ENCODE peak calls at places on chromosomes 6 and 20, in seven cellular contexts. Y is H1, V is IMR-90, J is Panc1, W is transverse colon, P is neural crest cell, K is WTC11. I is an unnamed sample.

GRCh38 chr20:36173451-36173933 is 19.0 kb downstream of the EPB41L1 start:
- DNase-seq in W (no peak), J (no peak), Y (peak; percentile 25), K (peak; percentile 69), V (peak; percentile 13), P (peak; percentile 82), I (no peak)

GRCh38 chr6:139409026-139409425 is 34.6 kb upstream of the CITED2 start:
- DNase-seq in K (no peak), J (no peak), V (peak; percentile 77), Y (no peak), P (no peak), W (no peak), I (no peak)

GRCh38 chr20:25005661-25006060 is 13.1 kb upstream of the APMAP start:
- DNase-seq in W (no peak), Y (no peak), P (no peak), V (no peak), J (no peak), K (no peak), I (no peak)

GRCh38 chr6:53794073-53794719 is 609 bp upstream of the LRRC1 start:
- DNase-seq in V (peak; percentile 87), K (peak; percentile 54), W (peak; percentile 86), P (peak; percentile 49), Y (no peak), J (peak; percentile 61), I (no peak)

GRCh38 chr20:19254086-19254821 is 41.8 kb downstream of the SLC24A3 start:
- DNase-seq in P (no peak), W (no peak), Y (no peak), K (no peak), J (no peak), V (no peak), I (peak; percentile 23)

GRCh38 chr20:1893721-1894470 is 1.3 kb upstream of the SIRPA start:
- DNase-seq in W (no peak), K (no peak), V (no peak), Y (no peak), P (no peak), J (no peak), I (no peak)

GRCh38 chr20:43722153-43722505 is 4.7 kb downstream of the GTSF1L start:
- DNase-seq in J (no peak), W (no peak), P (no peak), K (no peak), V (no peak), Y (no peak), I (no peak)

GRCh38 chr6:112683926-112684325 is 336.8 kb downstream of the RFPL4B start:
- DNase-seq in P (no peak), J (no peak), W (no peak), V (peak; percentile 95), K (no peak), Y (no peak), I (peak; percentile 11)

GRCh38 chr6:37624606-37625574 is 72.8 kb downstream of the MDGA1 start:
- DNase-seq in W (peak; percentile 77), P (no peak), V (no peak), J (no peak), Y (no peak), K (no peak), I (no peak)

GRCh38 chr20:6735913-6736845 is 31.3 kb upstream of the BMP2 start:
- DNase-seq in P (no peak), V (no peak), J (no peak), W (no peak), K (no peak), Y (no peak), I (no peak)

GRCh38 chr6:105326838-105327745 is 75.8 kb downstream of the PREP start:
- DNase-seq in P (no peak), W (no peak), Y (no peak), K (no peak), V (peak; percentile 83), J (peak; percentile 66), I (no peak)

GRCh38 chr6:150142657-150143501 is at the start of gene PPP1R14C:
- DNase-seq in W (peak; percentile 68), V (no peak), Y (no peak), K (peak; percentile 71), P (peak; percentile 47), J (no peak), I (no peak)

GRCh38 chr20:34390769-34391447 is 27.8 kb downstream of the ITCH start:
- DNase-seq in Y (peak; percentile 2), W (peak; percentile 43), K (no peak), P (no peak), V (peak; percentile 88), J (peak; percentile 84), I (peak; percentile 58)

GRCh38 chr6:164442572-164442971 is 866.8 kb downstream of the C6orf118 start:
- DNase-seq in Y (no peak), V (no peak), P (no peak), W (no peak), J (no peak), K (no peak), I (no peak)

GRCh38 chr6:139144490-139145085 is 9.7 kb downstream of the HECA start:
- DNase-seq in V (no peak), W (no peak), P (no peak), Y (no peak), J (no peak), K (no peak), I (no peak)

DNA sequence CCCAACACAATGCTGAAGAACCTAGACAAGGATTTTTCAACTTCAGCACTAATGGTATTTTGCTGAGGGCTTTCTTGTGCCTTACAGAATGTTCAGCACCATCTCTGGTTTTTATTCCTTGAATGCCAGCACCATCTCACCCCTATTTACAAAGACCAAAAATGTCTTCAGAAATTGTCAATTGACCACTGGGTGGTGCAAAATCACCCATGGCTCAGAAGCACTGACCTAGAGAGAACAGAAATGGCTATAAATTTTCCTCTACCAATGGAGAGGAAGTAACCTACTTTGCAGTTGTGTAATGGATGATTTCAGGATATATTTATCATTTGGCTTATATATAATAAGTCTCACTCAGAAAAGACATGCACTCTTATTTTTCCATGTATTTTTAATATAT is 431.0 kb upstream of the IRAK1BP1 start:
- DNase-seq in J (no peak), W (no peak), Y (no peak), P (no peak), K (no peak), V (peak; percentile 33), I (no peak)
- TF ChIP-seq CTCF in J (peak; percentile 9), W (no peak), Y (no peak), P (peak; percentile 21), K (no peak), V (peak; percentile 48), I (peak; percentile 33)

GRCh38 chr20:23884136-23884770 is 4.7 kb upstream of the CST5 start:
- DNase-seq in W (no peak), P (no peak), K (no peak), J (no peak), V (no peak), Y (no peak), I (no peak)

GRCh38 chr20:23884771-23885162 is 5.2 kb upstream of the CST5 start:
- DNase-seq in J (no peak), K (no peak), P (no peak), Y (no peak), W (no peak), V (no peak), I (no peak)

GRCh38 chr20:23887856-23888255 is 8.3 kb upstream of the CST5 start:
- DNase-seq in P (no peak), J (no peak), Y (no peak), V (no peak), W (no peak), K (no peak), I (no peak)

GRCh38 chr20:23889775-23890187 is 10.2 kb upstream of the CST5 start:
- DNase-seq in P (peak; percentile 60), J (peak; percentile 56), W (peak; percentile 29), V (peak; percentile 24), K (peak; percentile 90), Y (no peak), I (no peak)
- TF ChIP-seq CTCF in P (peak; percentile 80), J (peak; percentile 80), W (peak; percentile 60), V (peak; percentile 61), K (peak; percentile 87), Y (peak; percentile 84), I (peak; percentile 72)

GRCh38 chr6:18053071-18053475 is 65.6 kb upstream of the KIF13A start:
- DNase-seq in Y (no peak), K (no peak), J (no peak), W (no peak), V (peak; percentile 75), P (no peak), I (no peak)

GRCh38 chr6:18055098-18055497 is 67.4 kb downstream of the NHLRC1 start:
- DNase-seq in Y (no peak), J (no peak), P (no peak), V (no peak), W (no peak), K (no peak), I (no peak)

GRCh38 chr6:18058429-18058828 is 64.0 kb downstream of the NHLRC1 start:
- DNase-seq in V (no peak), W (no peak), P (no peak), Y (no peak), K (no peak), J (no peak), I (no peak)

GRCh38 chr6:18055714-18056382 is 66.6 kb downstream of the NHLRC1 start:
- DNase-seq in V (no peak), P (no peak), J (no peak), W (no peak), K (no peak), Y (no peak), I (no peak)

DNA sequence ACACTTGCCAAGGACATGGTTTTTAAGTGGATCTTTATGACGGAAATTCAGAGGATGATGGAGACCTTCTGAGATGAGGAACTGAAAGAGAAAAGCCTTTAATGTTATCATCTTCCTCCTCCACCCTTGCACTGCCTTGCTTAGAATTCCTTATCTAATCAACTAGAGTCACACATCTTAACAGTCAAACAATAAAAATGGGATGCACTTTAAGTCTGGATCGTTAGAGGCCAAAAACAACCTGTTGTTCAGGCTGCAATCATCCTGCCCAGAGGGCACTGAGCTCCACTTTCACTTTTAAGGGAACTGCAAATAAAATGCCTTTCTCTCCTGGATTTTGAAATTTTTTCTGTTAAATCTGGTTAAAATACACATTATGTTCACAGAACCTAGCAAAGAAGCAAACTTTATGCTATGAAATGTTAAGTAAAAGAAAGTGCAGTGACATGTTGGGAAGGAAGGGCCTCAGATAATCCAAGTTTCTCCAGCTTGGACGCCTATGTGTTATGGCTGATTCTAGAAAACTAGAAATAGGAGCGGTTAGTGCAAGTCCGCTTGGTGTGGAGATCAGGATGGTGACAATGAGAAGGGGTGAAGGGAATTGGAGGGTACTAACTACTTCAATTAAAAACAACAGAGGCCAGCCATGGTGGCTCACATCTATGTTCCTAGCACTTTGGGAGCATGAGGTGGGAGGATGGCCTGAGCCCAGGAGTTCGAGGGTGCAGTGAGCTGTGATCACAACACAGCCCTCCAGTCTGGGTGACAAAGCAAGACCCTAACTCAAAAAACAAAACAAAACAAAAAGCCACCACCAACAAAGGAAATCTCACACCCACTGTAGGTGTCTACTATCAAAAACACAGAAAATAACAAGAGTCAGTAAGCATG is 66.4 kb upstream of the KIF13A start:
- DNase-seq in V (peak; percentile 6), P (no peak), K (no peak), J (no peak), W (no peak), Y (no peak), I (no peak)
- TF ChIP-seq CTCF in V (no peak), P (no peak), K (no peak), J (no peak), W (no peak), Y (no peak), I (no peak)

DNA sequence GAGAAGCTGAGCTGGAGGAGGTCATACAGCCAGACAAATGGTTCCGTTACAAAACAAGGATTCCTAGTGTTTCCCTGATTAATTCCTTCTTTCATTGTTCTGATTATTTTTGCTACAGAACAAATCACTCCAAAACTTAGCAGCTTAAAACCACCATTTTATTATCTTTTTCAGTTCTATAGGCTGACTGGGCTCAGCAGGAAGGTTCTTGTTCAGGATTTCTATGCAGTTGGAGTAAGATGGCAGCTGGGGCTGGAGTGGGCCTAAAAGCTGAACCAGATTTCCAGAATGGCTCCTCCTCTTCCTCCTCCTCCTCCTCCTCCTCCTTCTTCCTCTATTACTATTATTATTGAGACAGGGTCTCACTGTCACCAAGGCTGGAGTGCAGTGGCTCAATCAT is 112.2 kb upstream of the SHLD1 start:
- DNase-seq in P (no peak), J (no peak), W (no peak), V (no peak), K (no peak), Y (no peak), I (no peak)
- TF ChIP-seq CTCF in P (no peak), J (no peak), W (no peak), V (no peak), K (no peak), Y (no peak), I (no peak)